ENCODE peak calls at places on chromosomes 4 and X, in eight cellular contexts. T is IMR-90, E is heart right ventricle, F is HL-60, O is left ventricle myocardium inferior, A is hepatocyte, P is colonic mucosa, L is psoas muscle. W is an unnamed sample.
A peak's percentile ranks its signal among the peaks of the same experiment; 100 is the strongest.

GRCh38 chrX:72312311-72312940 is 6.7 kb upstream of the CITED1 start:
- DNase-seq in A (no peak), F (no peak), O (no peak), L (no peak), E (no peak), T (no peak), P (no peak), W (no peak)

GRCh38 chr4:91258326-91258725 is 1045.4 kb upstream of the GRID2 start:
- DNase-seq in O (no peak), T (no peak), A (no peak), F (no peak), P (no peak), L (no peak), E (no peak), W (no peak)

GRCh38 chr4:152458801-152459302 is 77.0 kb downstream of the FBXW7 start:
- DNase-seq in P (no peak), O (no peak), A (no peak), E (no peak), F (peak; percentile 35), T (peak; percentile 16), L (no peak), W (no peak)

GRCh38 chr4:38177792-38178665 is 217.8 kb downstream of the PTTG2 start:
- DNase-seq in F (peak; percentile 77), O (peak; percentile 82), L (peak; percentile 77), E (peak; percentile 48), P (peak; percentile 68), A (no peak), T (no peak), W (no peak)

GRCh38 chrX:78333521-78333920 is 6.1 kb upstream of the CYSLTR1 start:
- DNase-seq in P (no peak), A (no peak), L (no peak), T (no peak), F (no peak), E (no peak), O (no peak), W (no peak)

GRCh38 chrX:31057291-31057690 is 14.6 kb downstream of the FTHL17 start:
- DNase-seq in F (no peak), L (no peak), P (no peak), A (no peak), E (no peak), T (no peak), O (no peak), W (no peak)

GRCh38 chr4:186844059-186844681 is 120.5 kb upstream of the FAT1 start:
- DNase-seq in T (peak; percentile 70), L (no peak), P (peak; percentile 32), O (peak; percentile 19), E (no peak), F (no peak), A (peak; percentile 25), W (peak; percentile 52)

GRCh38 chr4:123291329-123291728 is 105.3 kb upstream of the SPRY1 start:
- DNase-seq in O (no peak), L (no peak), P (no peak), A (no peak), E (no peak), F (no peak), T (no peak), W (no peak)

GRCh38 chr4:139530833-139531427 is 25.1 kb downstream of the SETD7 start:
- DNase-seq in T (no peak), O (no peak), A (peak; percentile 61), F (peak; percentile 78), L (peak; percentile 31), P (peak; percentile 76), E (peak; percentile 57), W (peak; percentile 49)

GRCh38 chr4:142434519-142435224 is 411.4 kb downstream of the INPP4B start:
- DNase-seq in F (no peak), P (no peak), L (no peak), A (no peak), T (no peak), E (no peak), O (no peak), W (no peak)

GRCh38 chr4:60744767-60745166 is 455.4 kb upstream of the ADGRL3 start:
- DNase-seq in P (no peak), E (no peak), T (peak; percentile 45), L (no peak), F (no peak), O (no peak), A (no peak), W (no peak)

GRCh38 chrX:107398115-107398514 is 51.3 kb upstream of the FRMPD3 start:
- DNase-seq in A (no peak), P (no peak), O (no peak), F (no peak), L (no peak), T (no peak), E (no peak), W (no peak)

GRCh38 chr4:10006236-10006603 is 15.1 kb downstream of the SLC2A9 start:
- DNase-seq in L (no peak), T (no peak), P (peak; percentile 78), O (no peak), F (peak; percentile 80), A (peak; percentile 48), E (peak; percentile 24), W (no peak)

GRCh38 chr4:68267433-68267944 is 22.0 kb upstream of the TMPRSS11B start:
- DNase-seq in P (no peak), T (peak; percentile 56), L (no peak), E (no peak), F (no peak), O (no peak), A (no peak), W (peak; percentile 69)

GRCh38 chrX:18951032-18951431 is 32.9 kb downstream of the PHKA2 start:
- DNase-seq in A (no peak), L (no peak), F (no peak), O (no peak), E (no peak), T (no peak), P (no peak), W (no peak)

GRCh38 chrX:40078489-40079288 is 19.1 kb downstream of the BCOR start:
- DNase-seq in A (no peak), O (no peak), F (no peak), E (no peak), P (no peak), T (no peak), L (no peak), W (no peak)

GRCh38 chr4:112519689-112520597 is 4.0 kb upstream of the NEUROG2 start:
- DNase-seq in A (no peak), O (no peak), F (no peak), E (no peak), T (no peak), P (no peak), L (no peak), W (no peak)

GRCh38 chr4:89136525-89136924 is 25.2 kb downstream of the TIGD2 start:
- DNase-seq in P (no peak), E (no peak), L (no peak), T (peak; percentile 70), F (no peak), A (peak; percentile 44), O (no peak), W (peak; percentile 45)

GRCh38 chr4:15906024-15906443 is 32.5 kb downstream of the FGFBP1 start:
- DNase-seq in F (peak; percentile 83), P (peak; percentile 90), L (no peak), T (no peak), A (peak; percentile 68), O (peak; percentile 18), E (no peak), W (no peak)

GRCh38 chr4:169256101-169256612 is 14.6 kb downstream of the SH3RF1 start:
- DNase-seq in F (no peak), A (no peak), E (no peak), L (no peak), P (no peak), O (no peak), T (peak; percentile 51), W (no peak)

GRCh38 chr4:180828455-180829018 is 1414.7 kb upstream of the TENM3 start:
- DNase-seq in T (peak; percentile 83), O (no peak), E (peak; percentile 13), P (no peak), A (peak; percentile 75), L (no peak), F (no peak), W (peak; percentile 76)

GRCh38 chrX:78327370-78328048 is at the start of gene CYSLTR1:
- DNase-seq in T (no peak), A (no peak), E (peak; percentile 11), L (no peak), F (peak; percentile 87), P (no peak), O (no peak), W (no peak)

GRCh38 chrX:133706890-133707289 is 278.5 kb downstream of the GPC3 start:
- DNase-seq in A (no peak), E (no peak), P (no peak), T (no peak), F (no peak), L (no peak), O (no peak), W (no peak)

DNA sequence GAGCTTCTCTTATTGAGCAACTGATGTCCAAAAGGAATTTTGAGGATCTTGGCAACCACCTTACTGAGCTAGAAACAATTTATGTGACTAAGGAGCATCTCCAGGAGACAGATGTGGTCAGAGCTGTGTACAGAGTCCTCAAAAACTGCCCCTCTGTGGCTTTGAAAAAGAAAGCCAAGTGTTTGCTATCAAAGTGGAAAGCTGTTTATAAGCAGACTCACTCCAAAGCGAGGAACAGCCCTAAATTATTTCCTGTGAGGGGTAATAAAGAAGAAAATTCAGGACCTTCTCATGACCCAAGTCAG is 9.5 kb downstream of the TCEANC start:
- DNase-seq in T (peak; percentile 67), E (no peak), O (no peak), A (peak; percentile 45), F (no peak), L (no peak), P (no peak), W (no peak)
- H3K4me3 ChIP-seq in T (no peak overlapping the region), E (no peak overlapping the region), O (no peak overlapping the region), A (no peak overlapping the region), F (no peak overlapping the region), L (no peak overlapping the region), P (no peak overlapping the region), W (no peak overlapping the region)

DNA sequence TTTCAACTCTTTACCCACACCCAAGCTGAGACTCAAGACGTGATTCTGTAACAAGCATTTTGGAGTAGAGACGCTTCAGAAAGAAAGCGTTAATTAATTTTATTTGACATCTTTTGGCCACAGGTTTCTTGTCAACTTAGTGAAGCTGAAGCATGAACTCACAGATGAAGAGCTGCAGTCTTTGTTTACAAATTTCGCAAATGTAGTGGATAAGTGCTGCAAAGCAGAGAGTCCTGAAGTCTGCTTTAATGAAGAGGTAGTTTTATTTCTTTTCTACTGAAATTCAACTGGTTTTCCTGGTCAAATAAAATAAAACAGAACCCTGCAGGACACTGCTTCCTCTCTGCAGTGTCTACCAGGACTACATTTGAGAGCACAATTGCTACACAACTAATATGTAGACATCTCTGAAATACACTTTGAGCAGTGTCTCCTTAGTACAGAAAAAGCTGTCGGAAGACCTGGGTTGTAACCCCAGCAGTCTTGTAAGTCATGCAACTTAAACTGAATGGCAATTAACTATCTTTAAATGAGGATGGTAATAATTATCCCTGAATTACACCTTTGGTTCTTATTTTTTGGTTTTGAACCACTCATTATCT is 20.2 kb downstream of the AFM start:
- DNase-seq in T (no peak), O (no peak), F (no peak), P (no peak), A (no peak), E (no peak), L (no peak), W (no peak)
- H3K27ac ChIP-seq in T (no peak overlapping the region), O (no peak overlapping the region), F (no peak overlapping the region), P (no peak overlapping the region), A (no peak overlapping the region), E (no peak overlapping the region), L (no peak overlapping the region), W (no peak overlapping the region)

GRCh38 chrX:36963069-36963808 is 44.9 kb upstream of the FAM47C start:
- DNase-seq in T (no peak), E (no peak), O (no peak), L (no peak), F (no peak), P (no peak), A (no peak), W (no peak)
- H3K4me3 ChIP-seq in T (no peak overlapping the region), E (no peak overlapping the region), O (peak overlapping the region; percentile 33), L (no peak overlapping the region), F (no peak overlapping the region), P (no peak overlapping the region), A (no peak overlapping the region), W (no peak overlapping the region)

GRCh38 chr4:54992266-54992665 is 133.1 kb downstream of the KDR start:
- DNase-seq in F (no peak), O (no peak), L (no peak), P (no peak), T (no peak), E (no peak), A (no peak), W (peak; percentile 20)
- H3K27ac ChIP-seq in F (no peak overlapping the region), O (no peak overlapping the region), L (no peak overlapping the region), P (no peak overlapping the region), T (no peak overlapping the region), E (no peak overlapping the region), A (no peak overlapping the region), W (no peak overlapping the region)

W was measured in brain microvascular endothelial cell.